ENCODE peak calls at places on chromosomes 16 and 17, in nine cellular contexts. O, J, W, Y, X, M, I, C and Q are unnamed samples.

GRCh38 chr16:27222499-27223225 is 19.3 kb downstream of the KDM8 start:
- DNase-seq in O (peak), J (no peak), W (no peak), Y (no peak), X (peak), M (no peak), I (peak), C (no peak), Q (no peak)

GRCh38 chr17:60716766-60717165 is 39.1 kb downstream of the BCAS3 start:
- DNase-seq in O (no peak), J (no peak), W (no peak), Y (no peak), X (no peak), M (no peak), I (no peak), C (no peak), Q (no peak)

GRCh38 chr17:30235386-30236296 is at the start of gene SLC6A4:
- DNase-seq in O (no peak), J (no peak), W (no peak), Y (peak), X (peak), M (no peak), I (peak), C (peak), Q (no peak)

GRCh38 chr16:10750793-10751192 is 7.2 kb downstream of the NUBP1 start:
- DNase-seq in O (no peak), J (no peak), W (no peak), Y (no peak), X (no peak), M (no peak), I (no peak), C (no peak), Q (no peak)

GRCh38 chr17:4980644-4981216 is 6.7 kb downstream of the CAMTA2 start:
- DNase-seq in O (no peak), J (peak), W (peak), Y (peak), X (peak), M (no peak), I (peak), C (peak), Q (peak)

GRCh38 chr17:76720941-76721340 is 5.5 kb downstream of the JMJD6 start:
- DNase-seq in O (no peak), J (no peak), W (no peak), Y (no peak), X (no peak), M (no peak), I (no peak), C (no peak), Q (no peak)

GRCh38 chr16:57759541-57760356 is 24.2 kb downstream of the KATNB1 start:
- DNase-seq in O (no peak), J (no peak), W (no peak), Y (no peak), X (no peak), M (no peak), I (peak), C (no peak), Q (no peak)

GRCh38 chr16:85750021-85750826 is 672 bp downstream of the C16orf74 start:
- DNase-seq in O (no peak), J (no peak), W (no peak), Y (no peak), X (peak), M (no peak), I (peak), C (peak), Q (peak)